ENCODE peak calls at places on chromosomes 2 and 18, in ten cellular contexts. One of them, this sample, is unnamed.

GRCh38 chr2:6845312-6845711 is 20.4 kb downstream of the CMPK2 start:
- DNase-seq in neural progenitor cell: peak; percentile 27
- DNase-seq in lower lobe of right lung: no peak
- DNase-seq in CD4-positive, CD25-positive, alpha-beta regulatory T cell: no peak
- DNase-seq in aorta: no peak
- DNase-seq in RWPE1: no peak
- DNase-seq in CD4-positive, alpha-beta memory T cell: no peak
- DNase-seq in heart left ventricle: no peak
- DNase-seq in ovary: no peak
- DNase-seq in OCI-LY7: peak; percentile 61
- DNase-seq in this sample: no peak

GRCh38 chr18:8069708-8070107 is 502.6 kb downstream of the PTPRM start:
- DNase-seq in neural progenitor cell: no peak
- DNase-seq in heart left ventricle: no peak
- DNase-seq in CD4-positive, CD25-positive, alpha-beta regulatory T cell: no peak
- DNase-seq in CD4-positive, alpha-beta memory T cell: no peak
- DNase-seq in OCI-LY7: no peak
- DNase-seq in ovary: no peak
- DNase-seq in RWPE1: no peak
- DNase-seq in lower lobe of right lung: no peak
- DNase-seq in aorta: no peak
- DNase-seq in this sample: no peak

GRCh38 chr2:140392824-140393223 is 1612.6 kb upstream of the NXPH2 start:
- DNase-seq in heart left ventricle: no peak
- DNase-seq in ovary: no peak
- DNase-seq in lower lobe of right lung: no peak
- DNase-seq in aorta: no peak
- DNase-seq in CD4-positive, CD25-positive, alpha-beta regulatory T cell: no peak
- DNase-seq in CD4-positive, alpha-beta memory T cell: no peak
- DNase-seq in neural progenitor cell: no peak
- DNase-seq in OCI-LY7: no peak
- DNase-seq in RWPE1: no peak
- DNase-seq in this sample: no peak

GRCh38 chr2:71711470-71711857 is 258.1 kb downstream of the DYSF start:
- DNase-seq in RWPE1: no peak
- DNase-seq in CD4-positive, CD25-positive, alpha-beta regulatory T cell: no peak
- DNase-seq in neural progenitor cell: no peak
- DNase-seq in CD4-positive, alpha-beta memory T cell: no peak
- DNase-seq in lower lobe of right lung: no peak
- DNase-seq in heart left ventricle: peak; percentile 31
- DNase-seq in aorta: peak; percentile 75
- DNase-seq in OCI-LY7: no peak
- DNase-seq in ovary: no peak
- DNase-seq in this sample: no peak

GRCh38 chr2:9003616-9004337 is at the start of gene MBOAT2:
- DNase-seq in aorta: peak; percentile 96
- DNase-seq in CD4-positive, CD25-positive, alpha-beta regulatory T cell: peak; percentile 47
- DNase-seq in lower lobe of right lung: peak; percentile 92
- DNase-seq in neural progenitor cell: peak; percentile 97
- DNase-seq in OCI-LY7: peak; percentile 75
- DNase-seq in ovary: peak; percentile 92
- DNase-seq in RWPE1: peak; percentile 96
- DNase-seq in heart left ventricle: peak; percentile 91
- DNase-seq in CD4-positive, alpha-beta memory T cell: peak; percentile 73
- DNase-seq in this sample: peak; percentile 87

GRCh38 chr2:5985551-5986229 is 293.5 kb downstream of the SOX11 start:
- DNase-seq in heart left ventricle: no peak
- DNase-seq in neural progenitor cell: peak; percentile 69
- DNase-seq in CD4-positive, alpha-beta memory T cell: no peak
- DNase-seq in RWPE1: no peak
- DNase-seq in CD4-positive, CD25-positive, alpha-beta regulatory T cell: no peak
- DNase-seq in OCI-LY7: no peak
- DNase-seq in aorta: no peak
- DNase-seq in lower lobe of right lung: no peak
- DNase-seq in ovary: no peak
- DNase-seq in this sample: no peak

GRCh38 chr2:66456183-66457041 is 21.5 kb downstream of the MEIS1 start:
- DNase-seq in ovary: no peak
- DNase-seq in neural progenitor cell: no peak
- DNase-seq in OCI-LY7: no peak
- DNase-seq in CD4-positive, CD25-positive, alpha-beta regulatory T cell: no peak
- DNase-seq in CD4-positive, alpha-beta memory T cell: no peak
- DNase-seq in aorta: no peak
- DNase-seq in lower lobe of right lung: no peak
- DNase-seq in RWPE1: no peak
- DNase-seq in heart left ventricle: no peak
- DNase-seq in this sample: no peak

GRCh38 chr2:191188550-191189093 is 37.8 kb upstream of the STAT4 start:
- DNase-seq in CD4-positive, CD25-positive, alpha-beta regulatory T cell: no peak
- DNase-seq in heart left ventricle: no peak
- DNase-seq in OCI-LY7: no peak
- DNase-seq in aorta: no peak
- DNase-seq in neural progenitor cell: no peak
- DNase-seq in CD4-positive, alpha-beta memory T cell: no peak
- DNase-seq in ovary: no peak
- DNase-seq in RWPE1: no peak
- DNase-seq in lower lobe of right lung: no peak
- DNase-seq in this sample: no peak

GRCh38 chr2:97360202-97360601 is 229.5 kb downstream of the ANKRD36B start:
- DNase-seq in neural progenitor cell: no peak
- DNase-seq in heart left ventricle: no peak
- DNase-seq in ovary: no peak
- DNase-seq in lower lobe of right lung: peak; percentile 30
- DNase-seq in RWPE1: no peak
- DNase-seq in aorta: no peak
- DNase-seq in OCI-LY7: no peak
- DNase-seq in CD4-positive, alpha-beta memory T cell: no peak
- DNase-seq in CD4-positive, CD25-positive, alpha-beta regulatory T cell: no peak
- DNase-seq in this sample: no peak

GRCh38 chr2:109054865-109055264 is 65.8 kb upstream of the EDAR start:
- DNase-seq in RWPE1: peak; percentile 42
- DNase-seq in CD4-positive, CD25-positive, alpha-beta regulatory T cell: no peak
- DNase-seq in neural progenitor cell: no peak
- DNase-seq in OCI-LY7: no peak
- DNase-seq in heart left ventricle: no peak
- DNase-seq in CD4-positive, alpha-beta memory T cell: no peak
- DNase-seq in ovary: no peak
- DNase-seq in aorta: no peak
- DNase-seq in lower lobe of right lung: no peak
- DNase-seq in this sample: no peak

GRCh38 chr2:76984359-76984758 is 537.8 kb downstream of the LRRTM4 start:
- DNase-seq in RWPE1: no peak
- DNase-seq in ovary: no peak
- DNase-seq in CD4-positive, CD25-positive, alpha-beta regulatory T cell: no peak
- DNase-seq in aorta: no peak
- DNase-seq in CD4-positive, alpha-beta memory T cell: no peak
- DNase-seq in lower lobe of right lung: no peak
- DNase-seq in neural progenitor cell: no peak
- DNase-seq in OCI-LY7: no peak
- DNase-seq in heart left ventricle: no peak
- DNase-seq in this sample: no peak

GRCh38 chr18:50424877-50425690 is 50.2 kb downstream of the SKA1 start:
- DNase-seq in ovary: no peak
- DNase-seq in CD4-positive, CD25-positive, alpha-beta regulatory T cell: no peak
- DNase-seq in CD4-positive, alpha-beta memory T cell: no peak
- DNase-seq in lower lobe of right lung: no peak
- DNase-seq in OCI-LY7: no peak
- DNase-seq in aorta: no peak
- DNase-seq in heart left ventricle: peak; percentile 83
- DNase-seq in RWPE1: no peak
- DNase-seq in neural progenitor cell: no peak
- DNase-seq in this sample: no peak

GRCh38 chr2:88110830-88111229 is 17.0 kb downstream of the FABP1 start:
- DNase-seq in aorta: no peak
- DNase-seq in lower lobe of right lung: no peak
- DNase-seq in CD4-positive, alpha-beta memory T cell: no peak
- DNase-seq in heart left ventricle: no peak
- DNase-seq in OCI-LY7: no peak
- DNase-seq in neural progenitor cell: no peak
- DNase-seq in CD4-positive, CD25-positive, alpha-beta regulatory T cell: no peak
- DNase-seq in ovary: no peak
- DNase-seq in RWPE1: no peak
- DNase-seq in this sample: no peak

GRCh38 chr2:55604027-55604565 is 13.3 kb downstream of the PPP4R3B start:
- DNase-seq in CD4-positive, alpha-beta memory T cell: no peak
- DNase-seq in lower lobe of right lung: no peak
- DNase-seq in RWPE1: no peak
- DNase-seq in ovary: no peak
- DNase-seq in CD4-positive, CD25-positive, alpha-beta regulatory T cell: no peak
- DNase-seq in heart left ventricle: no peak
- DNase-seq in OCI-LY7: no peak
- DNase-seq in neural progenitor cell: no peak
- DNase-seq in aorta: no peak
- DNase-seq in this sample: no peak

DNA sequence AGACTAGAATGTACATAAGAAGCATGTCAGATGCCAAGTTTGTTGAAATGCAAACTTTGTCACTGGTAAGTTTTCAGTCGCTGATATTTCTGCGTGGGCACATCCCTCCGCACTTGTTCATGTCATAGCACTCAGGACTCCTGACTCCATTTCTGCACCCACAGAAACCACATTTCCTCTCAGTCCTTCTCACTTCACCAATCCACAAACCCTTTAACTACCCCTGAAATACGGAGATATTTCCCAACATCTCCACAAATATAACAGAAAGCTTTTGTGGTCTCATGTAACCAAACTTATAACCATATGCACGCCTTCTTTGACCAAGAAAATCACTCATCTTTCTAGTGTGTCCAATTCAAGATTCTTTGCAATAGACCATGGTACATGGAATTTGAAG is 276.9 kb upstream of the ERBB4 start:
- DNase-seq in neural progenitor cell: no peak
- DNase-seq in heart left ventricle: no peak
- DNase-seq in CD4-positive, alpha-beta memory T cell: no peak
- DNase-seq in lower lobe of right lung: no peak
- DNase-seq in CD4-positive, CD25-positive, alpha-beta regulatory T cell: no peak
- DNase-seq in aorta: no peak
- DNase-seq in OCI-LY7: no peak
- DNase-seq in ovary: no peak
- DNase-seq in RWPE1: no peak
- DNase-seq in this sample: no peak
- H3K27ac ChIP-seq in neural progenitor cell: no peak overlapping the region
- H3K27ac ChIP-seq in heart left ventricle: no peak overlapping the region
- H3K27ac ChIP-seq in CD4-positive, alpha-beta memory T cell: no peak overlapping the region
- H3K27ac ChIP-seq in lower lobe of right lung: no peak overlapping the region
- H3K27ac ChIP-seq in CD4-positive, CD25-positive, alpha-beta regulatory T cell: no peak overlapping the region
- H3K27ac ChIP-seq in aorta: no peak overlapping the region
- H3K27ac ChIP-seq in OCI-LY7: no peak overlapping the region
- H3K27ac ChIP-seq in ovary: no peak overlapping the region
- H3K27ac ChIP-seq in RWPE1: no peak overlapping the region
- H3K27ac ChIP-seq in this sample: no peak overlapping the region

GRCh38 chr2:158187908-158188307 is 86.2 kb downstream of the UPP2 start:
- DNase-seq in CD4-positive, alpha-beta memory T cell: no peak
- DNase-seq in heart left ventricle: no peak
- DNase-seq in aorta: no peak
- DNase-seq in lower lobe of right lung: no peak
- DNase-seq in neural progenitor cell: peak; percentile 24
- DNase-seq in RWPE1: no peak
- DNase-seq in OCI-LY7: no peak
- DNase-seq in CD4-positive, CD25-positive, alpha-beta regulatory T cell: no peak
- DNase-seq in ovary: no peak
- DNase-seq in this sample: no peak

GRCh38 chr2:158191569-158191968 is 89.9 kb downstream of the UPP2 start:
- DNase-seq in OCI-LY7: no peak
- DNase-seq in aorta: no peak
- DNase-seq in lower lobe of right lung: no peak
- DNase-seq in ovary: no peak
- DNase-seq in CD4-positive, CD25-positive, alpha-beta regulatory T cell: no peak
- DNase-seq in CD4-positive, alpha-beta memory T cell: no peak
- DNase-seq in neural progenitor cell: no peak
- DNase-seq in RWPE1: no peak
- DNase-seq in heart left ventricle: no peak
- DNase-seq in this sample: no peak

GRCh38 chr2:158192515-158193234 is 91.0 kb downstream of the UPP2 start:
- DNase-seq in heart left ventricle: no peak
- DNase-seq in ovary: no peak
- DNase-seq in neural progenitor cell: no peak
- DNase-seq in lower lobe of right lung: no peak
- DNase-seq in OCI-LY7: no peak
- DNase-seq in CD4-positive, alpha-beta memory T cell: no peak
- DNase-seq in RWPE1: no peak
- DNase-seq in aorta: no peak
- DNase-seq in CD4-positive, CD25-positive, alpha-beta regulatory T cell: no peak
- DNase-seq in this sample: no peak

GRCh38 chr2:158191076-158191566 is 89.4 kb downstream of the UPP2 start:
- DNase-seq in neural progenitor cell: peak; percentile 23
- DNase-seq in CD4-positive, CD25-positive, alpha-beta regulatory T cell: peak; percentile 11
- DNase-seq in RWPE1: no peak
- DNase-seq in heart left ventricle: no peak
- DNase-seq in ovary: no peak
- DNase-seq in CD4-positive, alpha-beta memory T cell: peak; percentile 55
- DNase-seq in lower lobe of right lung: no peak
- DNase-seq in OCI-LY7: no peak
- DNase-seq in aorta: no peak
- DNase-seq in this sample: no peak

DNA sequence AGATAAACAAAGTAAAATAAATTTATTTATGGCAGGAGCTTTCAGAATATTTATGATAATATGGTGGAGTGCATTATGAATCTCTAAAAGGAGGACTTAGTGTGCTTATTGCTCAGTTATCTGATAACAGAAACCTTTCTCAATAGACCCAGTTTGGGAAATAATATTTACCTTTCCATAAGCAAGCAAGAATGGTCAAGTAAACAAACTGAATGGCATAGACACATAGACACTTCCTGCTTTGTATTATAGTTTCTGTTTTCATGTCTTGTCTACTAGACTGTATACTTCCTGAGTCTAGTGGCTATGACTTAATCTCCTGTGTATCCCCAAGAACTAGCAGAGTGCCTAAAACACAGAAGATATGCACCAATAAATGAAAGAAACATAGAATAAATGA is 87.8 kb downstream of the UPP2 start:
- DNase-seq in ovary: no peak
- DNase-seq in heart left ventricle: no peak
- DNase-seq in lower lobe of right lung: no peak
- DNase-seq in neural progenitor cell: no peak
- DNase-seq in CD4-positive, CD25-positive, alpha-beta regulatory T cell: no peak
- DNase-seq in aorta: no peak
- DNase-seq in RWPE1: no peak
- DNase-seq in OCI-LY7: no peak
- DNase-seq in CD4-positive, alpha-beta memory T cell: no peak
- DNase-seq in this sample: no peak
- H3K27ac ChIP-seq in ovary: no peak overlapping the region
- H3K27ac ChIP-seq in heart left ventricle: no peak overlapping the region
- H3K27ac ChIP-seq in lower lobe of right lung: no peak overlapping the region
- H3K27ac ChIP-seq in neural progenitor cell: no peak overlapping the region
- H3K27ac ChIP-seq in CD4-positive, CD25-positive, alpha-beta regulatory T cell: no peak overlapping the region
- H3K27ac ChIP-seq in aorta: no peak overlapping the region
- H3K27ac ChIP-seq in RWPE1: no peak overlapping the region
- H3K27ac ChIP-seq in OCI-LY7: no peak overlapping the region
- H3K27ac ChIP-seq in CD4-positive, alpha-beta memory T cell: no peak overlapping the region
- H3K27ac ChIP-seq in this sample: no peak overlapping the region

GRCh38 chr2:181766129-181766528 is 85.8 kb upstream of the NEUROD1 start:
- DNase-seq in neural progenitor cell: no peak
- DNase-seq in CD4-positive, alpha-beta memory T cell: no peak
- DNase-seq in heart left ventricle: no peak
- DNase-seq in aorta: no peak
- DNase-seq in OCI-LY7: no peak
- DNase-seq in lower lobe of right lung: no peak
- DNase-seq in RWPE1: no peak
- DNase-seq in ovary: no peak
- DNase-seq in CD4-positive, CD25-positive, alpha-beta regulatory T cell: no peak
- DNase-seq in this sample: no peak
- H3K27ac ChIP-seq in neural progenitor cell: no peak overlapping the region
- H3K27ac ChIP-seq in CD4-positive, alpha-beta memory T cell: no peak overlapping the region
- H3K27ac ChIP-seq in heart left ventricle: no peak overlapping the region
- H3K27ac ChIP-seq in aorta: no peak overlapping the region
- H3K27ac ChIP-seq in OCI-LY7: no peak overlapping the region
- H3K27ac ChIP-seq in lower lobe of right lung: no peak overlapping the region
- H3K27ac ChIP-seq in RWPE1: no peak overlapping the region
- H3K27ac ChIP-seq in ovary: no peak overlapping the region
- H3K27ac ChIP-seq in CD4-positive, CD25-positive, alpha-beta regulatory T cell: no peak overlapping the region
- H3K27ac ChIP-seq in this sample: no peak overlapping the region

GRCh38 chr2:226725096-226725495 is 74.5 kb downstream of the IRS1 start:
- DNase-seq in ovary: no peak
- DNase-seq in aorta: no peak
- DNase-seq in heart left ventricle: no peak
- DNase-seq in CD4-positive, alpha-beta memory T cell: no peak
- DNase-seq in CD4-positive, CD25-positive, alpha-beta regulatory T cell: no peak
- DNase-seq in RWPE1: no peak
- DNase-seq in OCI-LY7: no peak
- DNase-seq in lower lobe of right lung: no peak
- DNase-seq in neural progenitor cell: no peak
- DNase-seq in this sample: no peak
- H3K27ac ChIP-seq in ovary: no peak overlapping the region
- H3K27ac ChIP-seq in aorta: no peak overlapping the region
- H3K27ac ChIP-seq in heart left ventricle: peak overlapping the region; percentile 37
- H3K27ac ChIP-seq in CD4-positive, alpha-beta memory T cell: no peak overlapping the region
- H3K27ac ChIP-seq in CD4-positive, CD25-positive, alpha-beta regulatory T cell: no peak overlapping the region
- H3K27ac ChIP-seq in RWPE1: no peak overlapping the region
- H3K27ac ChIP-seq in OCI-LY7: no peak overlapping the region
- H3K27ac ChIP-seq in lower lobe of right lung: no peak overlapping the region
- H3K27ac ChIP-seq in neural progenitor cell: no peak overlapping the region
- H3K27ac ChIP-seq in this sample: no peak overlapping the region